ENCODE peak calls at places on chromosomes 1 and 21, in seven cellular contexts. P, T, C, Q, W, Z and A are unnamed samples.

GRCh38 chr1:208534979-208535378 is 290.8 kb upstream of the PLXNA2 start:
- DNase-seq in P (no peak), T (no peak), C (no peak), Q (no peak), W (no peak), Z (no peak), A (no peak)

GRCh38 chr1:59223213-59223612 is 73.7 kb upstream of the FGGY start:
- DNase-seq in P (no peak), T (no peak), C (no peak), Q (no peak), W (no peak), Z (no peak), A (no peak)

GRCh38 chr1:84027368-84027767 is 28.4 kb upstream of the TTLL7 start:
- DNase-seq in P (no peak), T (no peak), C (no peak), Q (no peak), W (no peak), Z (no peak), A (no peak)

GRCh38 chr1:235417101-235417697 is 50.0 kb downstream of the TBCE start:
- DNase-seq in P (peak), T (peak), C (peak), Q (peak), W (peak), Z (peak), A (no peak)

GRCh38 chr1:24421502-24421901 is 5.9 kb downstream of the NIPAL3 start:
- DNase-seq in P (peak), T (no peak), C (no peak), Q (no peak), W (no peak), Z (no peak), A (no peak)

GRCh38 chr1:119701659-119702058 is 10.1 kb upstream of the PHGDH start:
- DNase-seq in P (no peak), T (no peak), C (no peak), Q (no peak), W (no peak), Z (no peak), A (no peak)

GRCh38 chr1:59375321-59376220 is 78.7 kb downstream of the FGGY start:
- DNase-seq in P (peak), T (peak), C (no peak), Q (no peak), W (peak), Z (no peak), A (no peak)

GRCh38 chr21:31700040-31700439 is 31.9 kb downstream of the SCAF4 start:
- DNase-seq in P (no peak), T (no peak), C (no peak), Q (no peak), W (no peak), Z (no peak), A (no peak)

GRCh38 chr1:156656779-156657160 is 14.9 kb downstream of the BCAN start:
- DNase-seq in P (no peak), T (no peak), C (no peak), Q (no peak), W (no peak), Z (peak), A (no peak)

GRCh38 chr1:175188936-175189335 is 3.6 kb downstream of the KIAA0040 start:
- DNase-seq in P (no peak), T (no peak), C (peak), Q (no peak), W (no peak), Z (peak), A (no peak)

GRCh38 chr1:3717715-3718601 is 34.3 kb upstream of the CCDC27 start:
- DNase-seq in P (peak), T (no peak), C (no peak), Q (no peak), W (no peak), Z (peak), A (no peak)

GRCh38 chr1:162016616-162017015 is 7.1 kb downstream of the OLFML2B start:
- DNase-seq in P (peak), T (no peak), C (no peak), Q (no peak), W (no peak), Z (no peak), A (no peak)

GRCh38 chr1:111967886-111968285 is 21.6 kb downstream of the KCND3 start:
- DNase-seq in P (no peak), T (no peak), C (no peak), Q (no peak), W (no peak), Z (no peak), A (no peak)

GRCh38 chr1:24282491-24282890 is 36.7 kb upstream of the GRHL3 start:
- DNase-seq in P (peak), T (no peak), C (no peak), Q (no peak), W (no peak), Z (no peak), A (no peak)

GRCh38 chr1:151545542-151545941 is 5.4 kb downstream of the TUFT1 start:
- DNase-seq in P (no peak), T (no peak), C (no peak), Q (no peak), W (no peak), Z (no peak), A (no peak)

GRCh38 chr1:60281360-60281932 is 207.9 kb upstream of the C1orf87 start:
- DNase-seq in P (peak), T (peak), C (no peak), Q (peak), W (peak), Z (peak), A (no peak)

GRCh38 chr1:226195144-226195543 is 8.6 kb upstream of the ACBD3 start:
- DNase-seq in P (peak), T (no peak), C (no peak), Q (no peak), W (no peak), Z (no peak), A (no peak)

GRCh38 chr1:155003766-155004351 is 1.3 kb downstream of the ZBTB7B start:
- DNase-seq in P (no peak), T (no peak), C (no peak), Q (no peak), W (peak), Z (no peak), A (no peak)

GRCh38 chr1:9068971-9069323 is 488 bp downstream of the SLC2A5 start:
- DNase-seq in P (peak), T (no peak), C (no peak), Q (no peak), W (no peak), Z (no peak), A (peak)

GRCh38 chr1:54338479-54338878 is 67.7 kb downstream of the SSBP3 start:
- DNase-seq in P (no peak), T (no peak), C (no peak), Q (no peak), W (no peak), Z (no peak), A (no peak)

GRCh38 chr1:220235462-220235861 is 36.8 kb downstream of the RAB3GAP2 start:
- DNase-seq in P (no peak), T (no peak), C (no peak), Q (peak), W (no peak), Z (no peak), A (no peak)

GRCh38 chr1:14516974-14517812 is 81.3 kb upstream of the KAZN start:
- DNase-seq in P (peak), T (peak), C (no peak), Q (no peak), W (peak), Z (no peak), A (no peak)

GRCh38 chr1:209062863-209063262 is 520.7 kb upstream of the CAMK1G start:
- DNase-seq in P (no peak), T (no peak), C (no peak), Q (no peak), W (no peak), Z (no peak), A (no peak)

GRCh38 chr1:37171651-37172050 is 137.3 kb upstream of the GRIK3 start:
- DNase-seq in P (no peak), T (no peak), C (no peak), Q (peak), W (no peak), Z (no peak), A (no peak)

GRCh38 chr1:59565611-59566410 is 248.9 kb upstream of the HOOK1 start:
- DNase-seq in P (no peak), T (peak), C (no peak), Q (no peak), W (no peak), Z (no peak), A (no peak)

GRCh38 chr1:151325646-151326429 is 1.4 kb downstream of the PI4KB start:
- DNase-seq in P (peak), T (no peak), C (no peak), Q (no peak), W (no peak), Z (no peak), A (no peak)

GRCh38 chr1:220274122-220274855 is 2.0 kb upstream of the RAB3GAP2 start:
- DNase-seq in P (peak), T (no peak), C (no peak), Q (no peak), W (no peak), Z (no peak), A (no peak)

GRCh38 chr1:201903135-201903534 is 14.4 kb downstream of the SHISA4 start:
- DNase-seq in P (no peak), T (no peak), C (no peak), Q (no peak), W (no peak), Z (no peak), A (no peak)

GRCh38 chr1:26401891-26402290 is 8.7 kb upstream of the LIN28A start:
- DNase-seq in P (peak), T (no peak), C (no peak), Q (no peak), W (no peak), Z (no peak), A (no peak)

GRCh38 chr1:215875236-215875635 is 308.1 kb downstream of the KCTD3 start:
- DNase-seq in P (no peak), T (no peak), C (no peak), Q (no peak), W (no peak), Z (no peak), A (no peak)

GRCh38 chr1:22749503-22749902 is 38.9 kb downstream of the EPHB2 start:
- DNase-seq in P (no peak), T (no peak), C (no peak), Q (no peak), W (no peak), Z (no peak), A (no peak)

GRCh38 chr21:43731891-43732711 is 13.2 kb downstream of the PDXK start:
- DNase-seq in P (no peak), T (no peak), C (no peak), Q (no peak), W (no peak), Z (no peak), A (no peak)

GRCh38 chr1:201511925-201512539 is 5.1 kb upstream of the CSRP1 start:
- DNase-seq in P (no peak), T (no peak), C (no peak), Q (peak), W (no peak), Z (no peak), A (no peak)

GRCh38 chr1:3430406-3430805 is 24.1 kb upstream of the ARHGEF16 start:
- DNase-seq in P (no peak), T (no peak), C (no peak), Q (no peak), W (no peak), Z (no peak), A (no peak)

GRCh38 chr1:224226849-224227502 is 43.9 kb downstream of the DEGS1 start:
- DNase-seq in P (no peak), T (no peak), C (no peak), Q (no peak), W (no peak), Z (no peak), A (no peak)

GRCh38 chr1:93965256-93965655 is 56.0 kb upstream of the GCLM start:
- DNase-seq in P (peak), T (no peak), C (no peak), Q (no peak), W (no peak), Z (no peak), A (no peak)

GRCh38 chr1:47521034-47521871 is 83.4 kb downstream of the FOXD2 start:
- DNase-seq in P (no peak), T (no peak), C (no peak), Q (no peak), W (no peak), Z (no peak), A (no peak)

GRCh38 chr1:26213335-26213905 is 20.6 kb upstream of the CEP85 start:
- DNase-seq in P (no peak), T (no peak), C (no peak), Q (no peak), W (no peak), Z (no peak), A (no peak)

GRCh38 chr1:28104866-28105467 is 16.6 kb upstream of the EYA3 start:
- DNase-seq in P (peak), T (no peak), C (no peak), Q (no peak), W (no peak), Z (no peak), A (peak)

GRCh38 chr1:3056641-3057040 is 12.4 kb upstream of the PRDM16 start:
- DNase-seq in P (no peak), T (no peak), C (no peak), Q (no peak), W (no peak), Z (no peak), A (no peak)